ENCODE peak calls at places on chromosomes 6 and 20, in five cellular contexts. One of them, this sample, is unnamed.

GRCh38 chr6:163964778-163965177 is 550.3 kb downstream of the QKI start:
- DNase-seq in HepG2: no peak
- DNase-seq in GM12878: no peak
- DNase-seq in K562: no peak
- DNase-seq in IMR-90: no peak
- DNase-seq in this sample: no peak

GRCh38 chr6:34067814-34068213 is 78.1 kb downstream of the GRM4 start:
- DNase-seq in K562: no peak
- DNase-seq in IMR-90: no peak
- DNase-seq in HepG2: no peak
- DNase-seq in GM12878: no peak
- DNase-seq in this sample: peak; percentile 37

GRCh38 chr6:71408966-71409723 is 120.5 kb downstream of the OGFRL1 start:
- DNase-seq in HepG2: no peak
- DNase-seq in IMR-90: peak; percentile 64
- DNase-seq in GM12878: no peak
- DNase-seq in K562: no peak
- DNase-seq in this sample: no peak

GRCh38 chr6:22363166-22363965 is 66.5 kb upstream of the PRL start:
- DNase-seq in IMR-90: no peak
- DNase-seq in K562: no peak
- DNase-seq in HepG2: peak; percentile 13
- DNase-seq in GM12878: no peak
- DNase-seq in this sample: no peak

GRCh38 chr6:133804263-133804662 is 84.7 kb upstream of the TCF21 start:
- DNase-seq in GM12878: no peak
- DNase-seq in K562: no peak
- DNase-seq in IMR-90: peak; percentile 52
- DNase-seq in HepG2: no peak
- DNase-seq in this sample: no peak

GRCh38 chr6:8506123-8506522 is 70.8 kb upstream of the SLC35B3 start:
- DNase-seq in IMR-90: no peak
- DNase-seq in HepG2: no peak
- DNase-seq in GM12878: no peak
- DNase-seq in K562: no peak
- DNase-seq in this sample: no peak

GRCh38 chr6:168297643-168298042 is 21.9 kb downstream of the DACT2 start:
- DNase-seq in K562: no peak
- DNase-seq in HepG2: no peak
- DNase-seq in GM12878: no peak
- DNase-seq in IMR-90: no peak
- DNase-seq in this sample: no peak

GRCh38 chr20:4062721-4063606 is 47.6 kb upstream of the RNF24 start:
- DNase-seq in HepG2: peak; percentile 29
- DNase-seq in GM12878: no peak
- DNase-seq in IMR-90: no peak
- DNase-seq in K562: peak; percentile 27
- DNase-seq in this sample: no peak

GRCh38 chr6:4169028-4169789 is 33.8 kb upstream of the ECI2 start:
- DNase-seq in IMR-90: peak; percentile 42
- DNase-seq in GM12878: no peak
- DNase-seq in K562: no peak
- DNase-seq in HepG2: no peak
- DNase-seq in this sample: no peak

GRCh38 chr20:53292347-53292746 is 301.3 kb downstream of the ZNF217 start:
- DNase-seq in IMR-90: no peak
- DNase-seq in HepG2: no peak
- DNase-seq in GM12878: no peak
- DNase-seq in K562: no peak
- DNase-seq in this sample: no peak

DNA sequence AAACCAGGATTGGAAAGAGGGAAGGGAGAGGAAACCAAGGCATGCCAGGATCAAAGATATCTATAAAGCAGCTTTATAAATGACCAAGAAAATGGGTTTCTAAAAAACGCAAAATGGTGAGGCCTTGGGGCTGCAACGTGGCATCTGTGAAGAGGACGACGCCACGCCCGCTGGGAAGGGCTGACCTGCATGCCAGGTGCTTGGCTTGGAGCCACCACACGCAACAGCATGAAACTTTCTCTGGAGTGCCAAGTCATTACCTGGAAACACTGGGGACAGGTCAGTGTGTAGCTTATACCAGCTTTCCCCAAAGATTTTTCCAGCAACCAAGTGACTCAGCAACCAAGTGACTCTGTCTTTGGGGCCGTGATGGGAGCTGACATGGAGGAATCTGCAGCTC is 82.5 kb downstream of the POPDC3 start:
- DNase-seq in HepG2: no peak
- DNase-seq in GM12878: no peak
- DNase-seq in IMR-90: no peak
- DNase-seq in K562: no peak
- DNase-seq in this sample: no peak
- TF ChIP-seq POLR2A in HepG2: no peak
- TF ChIP-seq POLR2A in GM12878: no peak
- TF ChIP-seq POLR2A in IMR-90: no peak
- TF ChIP-seq POLR2A in K562: no peak
- TF ChIP-seq POLR2A in this sample: no peak

GRCh38 chr6:2101213-2101612 is 144.2 kb downstream of the GMDS start:
- DNase-seq in K562: no peak
- DNase-seq in IMR-90: no peak
- DNase-seq in HepG2: no peak
- DNase-seq in GM12878: no peak
- DNase-seq in this sample: no peak

GRCh38 chr6:2094637-2095036 is 150.8 kb downstream of the GMDS start:
- DNase-seq in HepG2: no peak
- DNase-seq in K562: no peak
- DNase-seq in IMR-90: no peak
- DNase-seq in GM12878: no peak
- DNase-seq in this sample: no peak

GRCh38 chr6:2102316-2102883 is 143.0 kb downstream of the GMDS start:
- DNase-seq in GM12878: no peak
- DNase-seq in K562: no peak
- DNase-seq in IMR-90: peak; percentile 29
- DNase-seq in HepG2: no peak
- DNase-seq in this sample: no peak

GRCh38 chr6:2099870-2100269 is 145.5 kb downstream of the GMDS start:
- DNase-seq in HepG2: no peak
- DNase-seq in IMR-90: no peak
- DNase-seq in K562: no peak
- DNase-seq in GM12878: no peak
- DNase-seq in this sample: no peak

DNA sequence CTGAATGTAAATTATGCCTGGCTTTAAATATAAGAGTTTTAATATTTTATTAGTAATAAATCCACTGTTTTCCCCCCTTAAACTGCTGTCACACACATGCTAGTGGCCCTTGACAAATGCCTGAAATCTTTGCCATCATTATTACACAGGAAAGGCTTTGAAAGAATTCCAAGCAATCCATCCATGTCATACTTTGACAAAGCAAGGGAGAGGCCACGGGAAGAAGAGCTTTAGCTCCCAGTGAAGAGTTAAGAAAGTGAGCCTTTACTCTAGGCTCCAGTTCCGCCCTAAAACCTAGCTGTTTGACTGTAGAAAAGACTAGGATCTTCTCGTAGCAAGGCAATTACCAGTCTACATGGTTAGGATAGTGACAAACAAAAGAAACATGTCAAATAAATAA is 147.9 kb downstream of the GMDS start:
- DNase-seq in HepG2: no peak
- DNase-seq in K562: no peak
- DNase-seq in GM12878: no peak
- DNase-seq in IMR-90: no peak
- DNase-seq in this sample: no peak
- TF ChIP-seq SMC3 in HepG2: no peak
- TF ChIP-seq SMC3 in K562: no peak
- TF ChIP-seq SMC3 in GM12878: no peak
- TF ChIP-seq SMC3 in IMR-90: no peak
- TF ChIP-seq SMC3 in this sample: no peak

DNA sequence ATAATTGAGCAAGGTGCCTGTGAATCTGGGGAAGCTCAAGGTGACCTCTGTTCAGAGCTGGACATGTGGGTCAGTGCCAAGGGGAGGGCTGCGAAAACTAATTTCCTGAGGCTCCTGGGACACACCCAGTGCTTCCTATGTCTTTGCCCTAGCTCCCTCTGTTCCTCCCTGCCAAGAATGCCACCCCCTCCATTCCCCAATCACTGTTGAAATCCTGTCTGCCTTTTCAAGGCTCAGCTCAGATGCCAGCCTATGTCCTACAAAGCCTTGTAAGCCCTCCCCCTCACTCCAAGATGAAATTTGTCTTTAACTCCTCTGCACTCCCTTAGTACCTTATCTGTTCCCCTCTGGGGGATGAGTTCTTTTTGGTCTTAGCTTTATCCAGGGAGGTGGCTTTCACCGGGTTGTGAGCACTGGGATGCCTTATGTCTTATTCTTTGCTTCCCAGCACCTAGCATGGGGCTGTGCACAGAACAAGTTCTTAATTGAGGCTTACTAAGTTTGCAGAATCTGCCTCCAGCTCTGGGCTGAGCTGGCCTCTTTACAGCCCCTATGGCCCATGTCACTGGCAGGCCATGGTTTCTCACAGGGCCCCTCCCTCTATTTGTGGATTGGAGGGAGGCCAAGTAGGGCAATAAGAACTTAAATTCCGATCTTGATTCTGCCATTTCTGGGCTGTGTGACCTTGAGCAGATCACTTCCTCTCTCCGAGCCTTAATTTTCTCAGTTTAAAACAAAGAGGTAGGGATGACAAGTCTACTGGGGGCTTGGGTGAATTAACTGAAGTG is 51.5 kb upstream of the EPB41L1 start:
- DNase-seq in IMR-90: no peak
- DNase-seq in K562: no peak
- DNase-seq in HepG2: no peak
- DNase-seq in GM12878: no peak
- DNase-seq in this sample: no peak
- TF ChIP-seq POLR2A in IMR-90: no peak
- TF ChIP-seq POLR2A in K562: no peak
- TF ChIP-seq POLR2A in HepG2: no peak
- TF ChIP-seq POLR2A in GM12878: no peak
- TF ChIP-seq POLR2A in this sample: no peak

DNA sequence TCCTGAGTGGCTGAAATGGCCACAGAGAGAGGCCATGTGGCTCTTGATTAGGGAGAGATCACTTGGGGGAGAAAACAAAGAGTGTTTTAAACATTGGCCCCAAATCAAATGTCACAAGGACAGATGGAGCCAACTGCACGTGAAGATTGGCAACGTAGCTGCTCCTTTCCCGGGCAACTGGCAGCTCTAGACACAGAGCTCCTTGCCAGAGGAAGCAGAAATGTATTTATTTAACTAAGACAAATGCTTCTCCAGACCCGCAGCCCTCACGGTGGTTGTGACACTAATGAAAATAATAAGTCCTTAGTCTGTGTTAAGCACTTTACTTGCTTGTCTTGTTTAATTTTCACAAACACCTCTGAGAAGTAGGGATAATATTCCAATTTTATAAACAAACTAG is 49.6 kb upstream of the DSN1 start:
- DNase-seq in GM12878: no peak
- DNase-seq in HepG2: no peak
- DNase-seq in IMR-90: no peak
- DNase-seq in K562: no peak
- DNase-seq in this sample: no peak
- TF ChIP-seq SMC3 in GM12878: no peak
- TF ChIP-seq SMC3 in HepG2: no peak
- TF ChIP-seq SMC3 in IMR-90: no peak
- TF ChIP-seq SMC3 in K562: no peak
- TF ChIP-seq SMC3 in this sample: no peak

This sample was measured in A549.